ENCODE peak calls at places on chromosomes 13 and 19, in ten cellular contexts. One of them, this sample, is unnamed.

GRCh38 chr13:31972453-31972852 is 59.1 kb upstream of the FRY start:
- DNase-seq in amygdala: no peak
- DNase-seq in activated CD4-positive, alpha-beta T cell treated with anti-CD3 and anti-CD28 coated beads, Interleukin-2, amount 10 ng/mL, durations not matched to agents 24 days and 14 days: no peak
- DNase-seq in epithelial cell of esophagus: no peak
- DNase-seq in ACHN: no peak
- DNase-seq in A172: no peak
- DNase-seq in nephron progenitor cell: no peak
- DNase-seq in activated naive CD8-positive, alpha-beta T cell treated with anti-CD3 and anti-CD28 coated beads for 36 hours: no peak
- DNase-seq in B cell: no peak
- DNase-seq in RKO: no peak
- DNase-seq in this sample: no peak

GRCh38 chr13:57946361-57946760 is 314.8 kb downstream of the PCDH17 start:
- DNase-seq in RKO: no peak
- DNase-seq in B cell: no peak
- DNase-seq in activated naive CD8-positive, alpha-beta T cell treated with anti-CD3 and anti-CD28 coated beads for 36 hours: no peak
- DNase-seq in ACHN: peak; percentile 30
- DNase-seq in epithelial cell of esophagus: no peak
- DNase-seq in amygdala: no peak
- DNase-seq in nephron progenitor cell: no peak
- DNase-seq in activated CD4-positive, alpha-beta T cell treated with anti-CD3 and anti-CD28 coated beads, Interleukin-2, amount 10 ng/mL, durations not matched to agents 24 days and 14 days: no peak
- DNase-seq in A172: no peak
- DNase-seq in this sample: no peak

GRCh38 chr13:43122706-43123268 is 99.4 kb downstream of the DNAJC15 start:
- DNase-seq in nephron progenitor cell: no peak
- DNase-seq in activated naive CD8-positive, alpha-beta T cell treated with anti-CD3 and anti-CD28 coated beads for 36 hours: no peak
- DNase-seq in epithelial cell of esophagus: no peak
- DNase-seq in ACHN: no peak
- DNase-seq in B cell: no peak
- DNase-seq in RKO: no peak
- DNase-seq in amygdala: no peak
- DNase-seq in A172: no peak
- DNase-seq in activated CD4-positive, alpha-beta T cell treated with anti-CD3 and anti-CD28 coated beads, Interleukin-2, amount 10 ng/mL, durations not matched to agents 24 days and 14 days: no peak
- DNase-seq in this sample: no peak

GRCh38 chr13:48344264-48344663 is 40.7 kb downstream of the RB1 start:
- DNase-seq in A172: no peak
- DNase-seq in activated CD4-positive, alpha-beta T cell treated with anti-CD3 and anti-CD28 coated beads, Interleukin-2, amount 10 ng/mL, durations not matched to agents 24 days and 14 days: no peak
- DNase-seq in activated naive CD8-positive, alpha-beta T cell treated with anti-CD3 and anti-CD28 coated beads for 36 hours: no peak
- DNase-seq in amygdala: no peak
- DNase-seq in epithelial cell of esophagus: no peak
- DNase-seq in nephron progenitor cell: no peak
- DNase-seq in RKO: no peak
- DNase-seq in ACHN: no peak
- DNase-seq in B cell: no peak
- DNase-seq in this sample: no peak

GRCh38 chr19:12596927-12597548 is 13.6 kb downstream of the ZNF490 start:
- DNase-seq in RKO: no peak
- DNase-seq in activated CD4-positive, alpha-beta T cell treated with anti-CD3 and anti-CD28 coated beads, Interleukin-2, amount 10 ng/mL, durations not matched to agents 24 days and 14 days: no peak
- DNase-seq in activated naive CD8-positive, alpha-beta T cell treated with anti-CD3 and anti-CD28 coated beads for 36 hours: no peak
- DNase-seq in A172: no peak
- DNase-seq in nephron progenitor cell: no peak
- DNase-seq in B cell: no peak
- DNase-seq in ACHN: no peak
- DNase-seq in epithelial cell of esophagus: no peak
- DNase-seq in amygdala: peak; percentile 14
- DNase-seq in this sample: no peak

GRCh38 chr19:54548806-54549205 is 24.8 kb upstream of the LILRA2 start:
- DNase-seq in RKO: no peak
- DNase-seq in B cell: no peak
- DNase-seq in nephron progenitor cell: no peak
- DNase-seq in A172: no peak
- DNase-seq in epithelial cell of esophagus: no peak
- DNase-seq in activated CD4-positive, alpha-beta T cell treated with anti-CD3 and anti-CD28 coated beads, Interleukin-2, amount 10 ng/mL, durations not matched to agents 24 days and 14 days: no peak
- DNase-seq in amygdala: no peak
- DNase-seq in ACHN: no peak
- DNase-seq in activated naive CD8-positive, alpha-beta T cell treated with anti-CD3 and anti-CD28 coated beads for 36 hours: no peak
- DNase-seq in this sample: no peak

GRCh38 chr13:42401376-42401775 is 129.4 kb downstream of the AKAP11 start:
- DNase-seq in A172: no peak
- DNase-seq in nephron progenitor cell: no peak
- DNase-seq in epithelial cell of esophagus: peak; percentile 78
- DNase-seq in RKO: no peak
- DNase-seq in B cell: no peak
- DNase-seq in ACHN: no peak
- DNase-seq in activated CD4-positive, alpha-beta T cell treated with anti-CD3 and anti-CD28 coated beads, Interleukin-2, amount 10 ng/mL, durations not matched to agents 24 days and 14 days: no peak
- DNase-seq in activated naive CD8-positive, alpha-beta T cell treated with anti-CD3 and anti-CD28 coated beads for 36 hours: no peak
- DNase-seq in amygdala: no peak
- DNase-seq in this sample: no peak

GRCh38 chr13:98519976-98520375 is 56.9 kb downstream of the STK24 start:
- DNase-seq in activated naive CD8-positive, alpha-beta T cell treated with anti-CD3 and anti-CD28 coated beads for 36 hours: no peak
- DNase-seq in amygdala: no peak
- DNase-seq in epithelial cell of esophagus: no peak
- DNase-seq in B cell: no peak
- DNase-seq in activated CD4-positive, alpha-beta T cell treated with anti-CD3 and anti-CD28 coated beads, Interleukin-2, amount 10 ng/mL, durations not matched to agents 24 days and 14 days: no peak
- DNase-seq in ACHN: no peak
- DNase-seq in RKO: no peak
- DNase-seq in A172: no peak
- DNase-seq in nephron progenitor cell: no peak
- DNase-seq in this sample: no peak

GRCh38 chr19:16698914-16699313 is 20.7 kb upstream of the NWD1 start:
- DNase-seq in ACHN: no peak
- DNase-seq in nephron progenitor cell: no peak
- DNase-seq in epithelial cell of esophagus: no peak
- DNase-seq in RKO: no peak
- DNase-seq in amygdala: no peak
- DNase-seq in activated CD4-positive, alpha-beta T cell treated with anti-CD3 and anti-CD28 coated beads, Interleukin-2, amount 10 ng/mL, durations not matched to agents 24 days and 14 days: no peak
- DNase-seq in B cell: no peak
- DNase-seq in activated naive CD8-positive, alpha-beta T cell treated with anti-CD3 and anti-CD28 coated beads for 36 hours: no peak
- DNase-seq in A172: no peak
- DNase-seq in this sample: no peak

GRCh38 chr13:28792992-28793391 is 27.1 kb upstream of the MTUS2 start:
- DNase-seq in amygdala: no peak
- DNase-seq in activated CD4-positive, alpha-beta T cell treated with anti-CD3 and anti-CD28 coated beads, Interleukin-2, amount 10 ng/mL, durations not matched to agents 24 days and 14 days: no peak
- DNase-seq in ACHN: no peak
- DNase-seq in epithelial cell of esophagus: no peak
- DNase-seq in B cell: no peak
- DNase-seq in nephron progenitor cell: no peak
- DNase-seq in A172: peak; percentile 17
- DNase-seq in activated naive CD8-positive, alpha-beta T cell treated with anti-CD3 and anti-CD28 coated beads for 36 hours: no peak
- DNase-seq in RKO: peak; percentile 15
- DNase-seq in this sample: peak; percentile 61

GRCh38 chr13:40617801-40618356 is 48.6 kb downstream of the FOXO1 start:
- DNase-seq in epithelial cell of esophagus: no peak
- DNase-seq in ACHN: no peak
- DNase-seq in B cell: no peak
- DNase-seq in A172: no peak
- DNase-seq in amygdala: no peak
- DNase-seq in activated CD4-positive, alpha-beta T cell treated with anti-CD3 and anti-CD28 coated beads, Interleukin-2, amount 10 ng/mL, durations not matched to agents 24 days and 14 days: no peak
- DNase-seq in activated naive CD8-positive, alpha-beta T cell treated with anti-CD3 and anti-CD28 coated beads for 36 hours: no peak
- DNase-seq in nephron progenitor cell: no peak
- DNase-seq in RKO: no peak
- DNase-seq in this sample: no peak

GRCh38 chr19:40267601-40267997 is 17.5 kb downstream of the AKT2 start:
- DNase-seq in activated naive CD8-positive, alpha-beta T cell treated with anti-CD3 and anti-CD28 coated beads for 36 hours: no peak
- DNase-seq in activated CD4-positive, alpha-beta T cell treated with anti-CD3 and anti-CD28 coated beads, Interleukin-2, amount 10 ng/mL, durations not matched to agents 24 days and 14 days: no peak
- DNase-seq in nephron progenitor cell: no peak
- DNase-seq in B cell: no peak
- DNase-seq in epithelial cell of esophagus: no peak
- DNase-seq in amygdala: no peak
- DNase-seq in RKO: no peak
- DNase-seq in A172: no peak
- DNase-seq in ACHN: no peak
- DNase-seq in this sample: no peak

GRCh38 chr13:53336441-53337160 is 308.0 kb downstream of the OLFM4 start:
- DNase-seq in activated naive CD8-positive, alpha-beta T cell treated with anti-CD3 and anti-CD28 coated beads for 36 hours: no peak
- DNase-seq in nephron progenitor cell: no peak
- DNase-seq in RKO: no peak
- DNase-seq in activated CD4-positive, alpha-beta T cell treated with anti-CD3 and anti-CD28 coated beads, Interleukin-2, amount 10 ng/mL, durations not matched to agents 24 days and 14 days: no peak
- DNase-seq in ACHN: no peak
- DNase-seq in amygdala: no peak
- DNase-seq in epithelial cell of esophagus: no peak
- DNase-seq in A172: no peak
- DNase-seq in B cell: no peak
- DNase-seq in this sample: no peak

GRCh38 chr13:76882431-76882830 is 3.8 kb downstream of the KCTD12 start:
- DNase-seq in amygdala: no peak
- DNase-seq in A172: no peak
- DNase-seq in epithelial cell of esophagus: no peak
- DNase-seq in nephron progenitor cell: no peak
- DNase-seq in activated naive CD8-positive, alpha-beta T cell treated with anti-CD3 and anti-CD28 coated beads for 36 hours: no peak
- DNase-seq in ACHN: no peak
- DNase-seq in activated CD4-positive, alpha-beta T cell treated with anti-CD3 and anti-CD28 coated beads, Interleukin-2, amount 10 ng/mL, durations not matched to agents 24 days and 14 days: no peak
- DNase-seq in B cell: no peak
- DNase-seq in RKO: no peak
- DNase-seq in this sample: peak; percentile 37

GRCh38 chr13:25286308-25286968 is 850 bp downstream of the MTMR6 start:
- DNase-seq in amygdala: no peak
- DNase-seq in RKO: peak; percentile 69
- DNase-seq in epithelial cell of esophagus: peak; percentile 61
- DNase-seq in activated CD4-positive, alpha-beta T cell treated with anti-CD3 and anti-CD28 coated beads, Interleukin-2, amount 10 ng/mL, durations not matched to agents 24 days and 14 days: peak; percentile 84
- DNase-seq in ACHN: peak; percentile 57
- DNase-seq in nephron progenitor cell: peak; percentile 19
- DNase-seq in activated naive CD8-positive, alpha-beta T cell treated with anti-CD3 and anti-CD28 coated beads for 36 hours: peak; percentile 18
- DNase-seq in B cell: peak; percentile 83
- DNase-seq in A172: peak; percentile 35
- DNase-seq in this sample: no peak